ENCODE peak calls at places on chromosomes 5 and 9, in four cellular contexts. T is coronary artery, M is GM23338, J is substantia nigra. A is an unnamed sample.
A peak's percentile ranks its signal among the peaks of the same experiment; 100 is the strongest.

GRCh38 chr5:140251527-140251973 is 51.4 kb downstream of the PFDN1 start:
- DNase-seq in T (no peak), M (no peak), J (no peak), A (no peak)

GRCh38 chr9:127910613-127911205 is 6.1 kb downstream of the ST6GALNAC4 start:
- DNase-seq in J (no peak), M (peak; percentile 36), T (no peak), A (no peak)

GRCh38 chr5:51194626-51195025 is 188.6 kb upstream of the ISL1 start:
- DNase-seq in T (no peak), M (no peak), J (no peak), A (no peak)

GRCh38 chr5:177447066-177447610 is 524 bp downstream of the PRR7 start:
- DNase-seq in J (peak; percentile 57), M (peak; percentile 86), T (no peak), A (peak; percentile 64)

GRCh38 chr5:93401844-93402243 is 179.2 kb downstream of the NR2F1-AS1 start:
- DNase-seq in J (no peak), M (no peak), T (no peak), A (no peak)

GRCh38 chr9:116572095-116572748 is 114.9 kb upstream of the TRIM32 start:
- DNase-seq in T (peak; percentile 81), J (peak; percentile 47), M (peak; percentile 88), A (no peak)

GRCh38 chr5:133679534-133679933 is 67.2 kb upstream of the FSTL4 start:
- DNase-seq in J (no peak), M (no peak), T (peak; percentile 4), A (no peak)

GRCh38 chr5:179134511-179134910 is 74.3 kb downstream of the ZNF354C start:
- DNase-seq in M (no peak), T (no peak), J (no peak), A (no peak)

GRCh38 chr5:3336666-3337065 is 259.0 kb upstream of the IRX1 start:
- DNase-seq in M (no peak), J (no peak), T (no peak), A (no peak)

GRCh38 chr5:57692582-57693487 is 210.2 kb upstream of the ACTBL2 start:
- DNase-seq in J (peak; percentile 47), T (peak; percentile 85), M (peak; percentile 56), A (no peak)

GRCh38 chr9:37650873-37651768 is at the start of gene FRMPD1:
- DNase-seq in M (peak; percentile 88), T (no peak), J (no peak), A (peak; percentile 16)

GRCh38 chr5:59115345-59115744 is 532.5 kb downstream of the RAB3C start:
- DNase-seq in M (no peak), J (no peak), T (no peak), A (no peak)

GRCh38 chr9:101498323-101498722 is 35.3 kb upstream of the RNF20 start:
- DNase-seq in M (no peak), J (no peak), T (no peak), A (no peak)

GRCh38 chr9:135858491-135859185 is 48.7 kb downstream of the CAMSAP1 start:
- DNase-seq in M (no peak), J (no peak), T (no peak), A (no peak)

DNA sequence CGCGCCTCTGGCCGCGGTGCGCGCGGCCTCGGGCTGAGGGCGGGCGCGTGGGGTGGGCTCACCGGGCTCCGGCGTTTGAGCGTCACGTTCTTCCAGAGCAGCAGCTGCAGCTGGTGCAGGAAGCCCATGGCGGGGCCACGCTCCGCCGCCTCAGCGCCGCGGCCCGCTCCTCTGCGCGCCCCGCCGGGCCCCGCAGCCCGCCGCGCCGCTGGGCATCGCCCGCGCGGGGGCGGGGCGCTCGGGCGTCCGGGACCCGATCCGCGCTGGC is at the start of gene ABCA2:
- DNase-seq in J (no peak), T (no peak), M (no peak), A (no peak)
- H3K27ac ChIP-seq in J (peak within 1 kb of the TSS; percentile 100), T (peak within 1 kb of the TSS; percentile 82), M (no peak within 1 kb of the TSS), A (peak within 1 kb of the TSS; percentile 74)

GRCh38 chr5:150303660-150304411 is 1.1 kb upstream of the ARSI start:
- DNase-seq in M (peak; percentile 30), T (no peak), J (no peak), A (no peak)

GRCh38 chr5:150301901-150302300 is 804 bp downstream of the ARSI start:
- DNase-seq in T (no peak), J (no peak), M (peak; percentile 22), A (no peak)

GRCh38 chr5:150302301-150303069 is at the start of gene ARSI:
- DNase-seq in T (peak; percentile 69), J (no peak), M (peak; percentile 93), A (no peak)

GRCh38 chr5:150304481-150305081 is 1.9 kb upstream of the ARSI start:
- DNase-seq in M (no peak), J (no peak), T (no peak), A (no peak)

GRCh38 chr5:150303070-150303595 is 428 bp upstream of the ARSI start:
- DNase-seq in T (no peak), J (no peak), M (peak; percentile 66), A (no peak)
- H3K27ac ChIP-seq in T (peak overlapping the region; percentile 70), J (no peak overlapping the region), M (peak overlapping the region; percentile 66), A (no peak overlapping the region)

GRCh38 chr5:53419247-53419646 is 61.2 kb upstream of the FST start:
- DNase-seq in J (no peak), M (no peak), T (no peak), A (no peak)
- H3K27ac ChIP-seq in J (no peak overlapping the region), M (no peak overlapping the region), T (no peak overlapping the region), A (no peak overlapping the region)

GRCh38 chr9:124272979-124273378 is 15.2 kb downstream of the NEK6 start:
- DNase-seq in J (no peak), T (no peak), M (no peak), A (no peak)

GRCh38 chr9:124270504-124271335 is 13.0 kb downstream of the NEK6 start:
- DNase-seq in J (no peak), M (no peak), T (no peak), A (no peak)

GRCh38 chr9:124272118-124272517 is 14.4 kb downstream of the NEK6 start:
- DNase-seq in M (no peak), T (no peak), J (no peak), A (no peak)

GRCh38 chr9:124273428-124274153 is 15.8 kb downstream of the NEK6 start:
- DNase-seq in M (no peak), J (no peak), T (no peak), A (no peak)

GRCh38 chr9:124271660-124272059 is 13.9 kb downstream of the NEK6 start:
- DNase-seq in M (no peak), J (no peak), T (no peak), A (no peak)
- H3K27ac ChIP-seq in M (no peak overlapping the region), J (no peak overlapping the region), T (peak overlapping the region; percentile 63), A (no peak overlapping the region)

DNA sequence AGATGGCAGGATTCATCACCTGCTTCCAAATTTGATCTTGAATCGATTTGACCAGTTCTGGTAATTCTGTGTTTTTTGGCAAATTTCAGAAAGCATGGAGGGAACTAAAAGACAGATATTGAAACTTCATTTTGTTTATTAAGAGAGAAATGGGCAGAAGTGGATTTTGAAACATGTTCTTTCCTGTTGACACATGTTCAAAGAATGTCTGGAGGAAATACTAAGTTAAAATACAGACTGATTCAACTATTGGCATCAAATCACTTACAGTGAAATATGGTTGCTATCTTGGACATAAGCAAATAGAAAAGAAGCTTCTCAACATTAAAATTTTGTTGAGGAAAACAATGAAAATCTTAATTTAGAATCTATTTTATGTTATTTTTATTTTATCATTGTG is 19.3 kb upstream of the GZMK start:
- DNase-seq in J (no peak), T (no peak), M (no peak), A (no peak)
- H3K27ac ChIP-seq in J (no peak overlapping the region), T (no peak overlapping the region), M (no peak overlapping the region), A (no peak overlapping the region)

GRCh38 chr5:82106806-82107205 is 135.0 kb downstream of the ATG10 start:
- DNase-seq in T (no peak), J (no peak), M (peak; percentile 27), A (no peak)
- H3K27ac ChIP-seq in T (peak overlapping the region; percentile 14), J (no peak overlapping the region), M (peak overlapping the region; percentile 17), A (no peak overlapping the region)

GRCh38 chr9:120710110-120710981 is 3.9 kb downstream of the MEGF9 start:
- DNase-seq in M (peak; percentile 23), J (no peak), T (no peak), A (peak; percentile 50)

GRCh38 chr9:120711354-120711753 is 2.9 kb downstream of the MEGF9 start:
- DNase-seq in M (no peak), J (no peak), T (no peak), A (no peak)

GRCh38 chr9:120711841-120712538 is 2.3 kb downstream of the MEGF9 start:
- DNase-seq in J (no peak), T (no peak), M (no peak), A (no peak)

GRCh38 chr9:120707170-120707569 is 7.1 kb downstream of the MEGF9 start:
- DNase-seq in J (no peak), T (no peak), M (no peak), A (no peak)

DNA sequence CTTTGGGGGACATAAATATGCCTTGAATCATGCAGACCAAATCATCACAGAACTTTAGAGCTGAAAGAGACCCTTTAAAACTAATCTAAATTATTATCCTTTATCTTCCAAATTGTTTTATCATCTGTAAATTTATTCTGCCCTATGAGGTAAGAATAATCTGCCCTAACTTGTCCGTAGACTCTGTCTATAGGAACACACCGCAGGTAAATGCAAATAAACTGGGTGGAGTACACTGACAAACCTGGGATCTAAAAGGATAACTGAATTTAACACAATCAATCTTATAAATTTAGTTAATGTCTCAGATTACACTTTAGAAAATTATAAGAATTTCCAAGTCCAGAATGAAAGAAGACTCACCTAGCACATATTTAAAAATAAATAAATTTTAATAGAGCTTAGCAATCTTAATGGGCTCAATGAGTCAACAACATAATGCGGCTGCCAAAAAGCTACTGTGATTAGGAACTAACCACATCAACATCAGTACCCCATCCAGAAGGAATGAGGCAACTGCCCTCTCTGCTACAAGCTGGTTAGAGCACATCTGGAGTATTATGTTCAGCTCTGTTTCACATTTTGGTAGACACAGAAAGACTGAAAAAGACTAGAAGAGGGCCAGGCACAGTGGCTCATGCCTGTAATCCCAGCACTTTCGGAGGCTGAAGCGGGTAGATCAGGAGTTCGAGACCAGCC is 5.6 kb downstream of the MEGF9 start:
- DNase-seq in T (no peak), M (no peak), J (no peak), A (no peak)
- H3K27ac ChIP-seq in T (no peak overlapping the region), M (no peak overlapping the region), J (peak overlapping the region; percentile 76), A (no peak overlapping the region)

GRCh38 chr5:173767580-173768266 is 120.4 kb upstream of the CPEB4 start:
- DNase-seq in T (no peak), J (no peak), M (no peak), A (no peak)
- H3K27ac ChIP-seq in T (no peak overlapping the region), J (no peak overlapping the region), M (no peak overlapping the region), A (no peak overlapping the region)

GRCh38 chr5:131252824-131253171 is 11.1 kb upstream of the CDC42SE2 start:
- DNase-seq in T (no peak), J (no peak), M (no peak), A (peak; percentile 86)
- H3K27ac ChIP-seq in T (peak overlapping the region; percentile 40), J (no peak overlapping the region), M (no peak overlapping the region), A (peak overlapping the region; percentile 86)

A was measured in CD4-positive, CD25-positive, alpha-beta regulatory T cell.